ENCODE peak calls at places on chromosomes 12 and 14, in seven cellular contexts. A, S, M, Q, J, V and X are unnamed samples.

GRCh38 chr14:59060841-59061240 is 127.6 kb upstream of the DAAM1 start:
- DNase-seq in A (peak; percentile 5), S (no peak), M (peak; percentile 15), Q (no peak), J (no peak), V (no peak), X (peak; percentile 24)

GRCh38 chr14:94004015-94004414 is 6.9 kb downstream of the CCDC197 start:
- DNase-seq in A (no peak), S (no peak), M (no peak), Q (no peak), J (no peak), V (no peak), X (no peak)

GRCh38 chr12:54977857-54978256 is 6.7 kb downstream of the TESPA1 start:
- DNase-seq in A (no peak), S (no peak), M (no peak), Q (no peak), J (no peak), V (no peak), X (no peak)

GRCh38 chr14:93970967-93971634 is 5.3 kb downstream of the ASB2 start:
- DNase-seq in A (no peak), S (no peak), M (no peak), Q (peak; percentile 41), J (no peak), V (no peak), X (no peak)

GRCh38 chr12:3090238-3091029 is 13.3 kb downstream of the TSPAN9 start:
- DNase-seq in A (no peak), S (no peak), M (no peak), Q (no peak), J (no peak), V (no peak), X (no peak)

GRCh38 chr12:111792155-111792876 is 25.6 kb downstream of the ALDH2 start:
- DNase-seq in A (no peak), S (no peak), M (no peak), Q (no peak), J (no peak), V (no peak), X (no peak)

GRCh38 chr12:105911966-105912365 is 226.8 kb downstream of the NUAK1 start:
- DNase-seq in A (no peak), S (no peak), M (no peak), Q (no peak), J (no peak), V (no peak), X (no peak)

GRCh38 chr14:92632546-92633273 is 115.7 kb downstream of the LGMN start:
- DNase-seq in A (no peak), S (no peak), M (no peak), Q (no peak), J (no peak), V (no peak), X (no peak)

GRCh38 chr12:30515351-30515750 is 180.3 kb downstream of the IPO8 start:
- DNase-seq in A (peak; percentile 55), S (no peak), M (peak; percentile 11), Q (no peak), J (no peak), V (no peak), X (peak; percentile 25)

GRCh38 chr12:68280240-68280639 is 26.8 kb upstream of the IL22 start:
- DNase-seq in A (no peak), S (no peak), M (no peak), Q (no peak), J (no peak), V (no peak), X (no peak)

GRCh38 chr12:109727746-109728726 is 14.4 kb downstream of the FAM222A start:
- DNase-seq in A (no peak), S (no peak), M (no peak), Q (no peak), J (peak; percentile 84), V (peak; percentile 24), X (no peak)

GRCh38 chr14:62307844-62308243 is 545.6 kb downstream of the SNAPC1 start:
- DNase-seq in A (no peak), S (no peak), M (no peak), Q (no peak), J (no peak), V (no peak), X (no peak)

GRCh38 chr14:85131523-85131922 is 398.4 kb upstream of the FLRT2 start:
- DNase-seq in A (peak; percentile 8), S (no peak), M (no peak), Q (no peak), J (no peak), V (no peak), X (no peak)

GRCh38 chr12:34402899-34403705 is 380.8 kb downstream of the ALG10 start:
- DNase-seq in A (no peak), S (peak; percentile 0), M (no peak), Q (peak; percentile 0), J (peak; percentile 76), V (no peak), X (peak; percentile 0)

GRCh38 chr14:96164861-96165490 is 39.7 kb upstream of the BDKRB2 start:
- DNase-seq in A (no peak), S (no peak), M (no peak), Q (no peak), J (peak; percentile 68), V (no peak), X (no peak)

GRCh38 chr14:102183922-102184677 is 44.4 kb downstream of the WDR20 start:
- DNase-seq in A (peak; percentile 19), S (no peak), M (no peak), Q (no peak), J (no peak), V (no peak), X (peak; percentile 83)

GRCh38 chr12:51976376-51977160 is 25.1 kb downstream of the ACVR1B start:
- DNase-seq in A (no peak), S (no peak), M (peak; percentile 13), Q (no peak), J (no peak), V (no peak), X (no peak)